ENCODE peak calls at places on chromosomes 5 and 9, in ten cellular contexts. K, N, S, H, Q, G, J, V, L and Z are unnamed samples.

GRCh38 chr5:133147411-133147810 is 95.6 kb downstream of the HSPA4 start:
- DNase-seq in K (no peak), N (no peak), S (no peak), H (no peak), Q (no peak), G (no peak), J (no peak), V (no peak), L (no peak), Z (peak; percentile 35)

GRCh38 chr9:35107337-35108290 is 4.7 kb upstream of the STOML2 start:
- DNase-seq in K (no peak), N (no peak), S (no peak), H (no peak), Q (no peak), G (no peak), J (no peak), V (no peak), L (no peak), Z (no peak)

GRCh38 chr9:136300866-136301265 is 3.0 kb downstream of the CCDC187 start:
- DNase-seq in K (no peak), N (no peak), S (no peak), H (no peak), Q (no peak), G (no peak), J (no peak), V (no peak), L (no peak), Z (no peak)

GRCh38 chr5:139792218-139792617 is 3.4 kb upstream of the PSD2 start:
- DNase-seq in K (no peak), N (no peak), S (no peak), H (no peak), Q (no peak), G (no peak), J (no peak), V (no peak), L (no peak), Z (no peak)

GRCh38 chr5:103780794-103781193 is 218.2 kb upstream of the NUDT12 start:
- DNase-seq in K (no peak), N (no peak), S (no peak), H (no peak), Q (no peak), G (no peak), J (no peak), V (no peak), L (no peak), Z (no peak)

GRCh38 chr5:178560911-178561310 is 29.3 kb downstream of the COL23A1 start:
- DNase-seq in K (no peak), N (no peak), S (no peak), H (no peak), Q (no peak), G (no peak), J (no peak), V (peak; percentile 80), L (no peak), Z (no peak)

GRCh38 chr5:77935516-77936364 is 159.6 kb upstream of the TBCA start:
- DNase-seq in K (no peak), N (peak; percentile 17), S (peak; percentile 14), H (no peak), Q (no peak), G (no peak), J (no peak), V (peak; percentile 90), L (no peak), Z (no peak)

GRCh38 chr9:124133752-124134151 is 122.2 kb downstream of the LHX2 start:
- DNase-seq in K (no peak), N (no peak), S (peak; percentile 58), H (no peak), Q (peak; percentile 37), G (no peak), J (peak; percentile 80), V (peak; percentile 66), L (no peak), Z (no peak)

GRCh38 chr5:1545798-1546355 is 22.1 kb upstream of the LPCAT1 start:
- DNase-seq in K (no peak), N (no peak), S (no peak), H (no peak), Q (no peak), G (peak; percentile 95), J (no peak), V (no peak), L (no peak), Z (no peak)

GRCh38 chr5:33470544-33470943 is 29.8 kb downstream of the TARS1 start:
- DNase-seq in K (no peak), N (peak; percentile 61), S (peak; percentile 13), H (no peak), Q (peak; percentile 23), G (peak; percentile 19), J (peak; percentile 70), V (peak; percentile 35), L (peak; percentile 25), Z (peak; percentile 26)

GRCh38 chr9:114587345-114588149 is at the start of gene ATP6V1G1:
- DNase-seq in K (peak; percentile 99), N (peak; percentile 99), S (peak; percentile 99), H (peak; percentile 98), Q (peak; percentile 99), G (peak; percentile 97), J (peak; percentile 100), V (peak; percentile 99), L (peak; percentile 98), Z (peak; percentile 99)

GRCh38 chr5:175652741-175653663 is 4.9 kb upstream of the HRH2 start:
- DNase-seq in K (no peak), N (no peak), S (no peak), H (no peak), Q (no peak), G (no peak), J (no peak), V (peak; percentile 59), L (no peak), Z (no peak)

GRCh38 chr9:14423816-14424261 is 109.9 kb upstream of the NFIB start:
- DNase-seq in K (no peak), N (no peak), S (no peak), H (no peak), Q (no peak), G (no peak), J (peak; percentile 57), V (no peak), L (no peak), Z (no peak)

GRCh38 chr5:51960617-51961115 is 577.4 kb downstream of the ISL1 start:
- DNase-seq in K (no peak), N (peak; percentile 39), S (peak; percentile 4), H (no peak), Q (peak; percentile 23), G (peak; percentile 6), J (peak; percentile 22), V (peak; percentile 15), L (no peak), Z (peak; percentile 41)

GRCh38 chr9:93267091-93267541 is 83.2 kb downstream of the WNK2 start:
- DNase-seq in K (peak; percentile 6), N (no peak), S (no peak), H (no peak), Q (no peak), G (no peak), J (no peak), V (no peak), L (no peak), Z (no peak)

GRCh38 chr9:88266416-88266815 is 121.8 kb upstream of the SPIN1 start:
- DNase-seq in K (no peak), N (no peak), S (peak; percentile 14), H (no peak), Q (no peak), G (no peak), J (no peak), V (no peak), L (no peak), Z (no peak)

GRCh38 chr9:34993502-34994428 is 4.2 kb downstream of the DNAJB5 start:
- DNase-seq in K (no peak), N (peak; percentile 17), S (no peak), H (no peak), Q (no peak), G (no peak), J (peak; percentile 93), V (peak; percentile 60), L (no peak), Z (peak; percentile 56)

GRCh38 chr5:27472000-27472763 is 433.8 kb upstream of the CDH9 start:
- DNase-seq in K (no peak), N (peak; percentile 28), S (no peak), H (peak; percentile 61), Q (peak; percentile 77), G (no peak), J (peak; percentile 96), V (peak; percentile 21), L (no peak), Z (peak; percentile 2)